ENCODE peak calls at places on chromosomes 12 and 14, in ten cellular contexts. L, Q, D, T, U, J, P, Z, B and X are unnamed samples.

GRCh38 chr12:104506691-104507401 is 50.1 kb downstream of the CHST11 start:
- DNase-seq in L (no peak), Q (no peak), D (no peak), T (no peak), U (no peak), J (no peak), P (no peak), Z (no peak), B (no peak), X (no peak)

GRCh38 chr14:50775357-50775756 is 55.6 kb downstream of the NIN start:
- DNase-seq in L (peak), Q (no peak), D (peak), T (no peak), U (no peak), J (no peak), P (no peak), Z (no peak), B (peak), X (peak)

GRCh38 chr14:68807148-68807600 is 14.3 kb upstream of the ZFP36L1 start:
- DNase-seq in L (peak), Q (peak), D (peak), T (no peak), U (peak), J (peak), P (peak), Z (peak), B (peak), X (no peak)

GRCh38 chr14:29671034-29671433 is 256.6 kb downstream of the PRKD1 start:
- DNase-seq in L (peak), Q (no peak), D (peak), T (no peak), U (no peak), J (no peak), P (no peak), Z (no peak), B (no peak), X (peak)

GRCh38 chr14:99543369-99543768 is 60.6 kb downstream of the CCDC85C start:
- DNase-seq in L (no peak), Q (no peak), D (no peak), T (no peak), U (no peak), J (no peak), P (no peak), Z (no peak), B (no peak), X (no peak)

GRCh38 chr12:27229367-27229766 is 14.7 kb upstream of the STK38L start:
- DNase-seq in L (no peak), Q (no peak), D (no peak), T (no peak), U (no peak), J (no peak), P (no peak), Z (no peak), B (no peak), X (no peak)

GRCh38 chr14:89702151-89702936 is 252.2 kb downstream of the EFCAB11 start:
- DNase-seq in L (peak), Q (no peak), D (peak), T (peak), U (no peak), J (peak), P (no peak), Z (no peak), B (peak), X (peak)

GRCh38 chr12:98587084-98587483 is 6.4 kb upstream of the SLC25A3 start:
- DNase-seq in L (no peak), Q (no peak), D (no peak), T (no peak), U (no peak), J (no peak), P (no peak), Z (no peak), B (no peak), X (no peak)

GRCh38 chr12:32032205-32032810 is 73.1 kb downstream of the RESF1 start:
- DNase-seq in L (peak), Q (no peak), D (no peak), T (no peak), U (no peak), J (no peak), P (no peak), Z (no peak), B (no peak), X (no peak)

GRCh38 chr12:9721394-9722092 is 11.4 kb downstream of the CLECL1 start:
- DNase-seq in L (peak), Q (no peak), D (peak), T (no peak), U (no peak), J (no peak), P (peak), Z (no peak), B (peak), X (no peak)

GRCh38 chr14:101117543-101117942 is 214.0 kb upstream of the RTL1 start:
- DNase-seq in L (no peak), Q (no peak), D (no peak), T (no peak), U (no peak), J (no peak), P (no peak), Z (no peak), B (no peak), X (no peak)

GRCh38 chr14:51776102-51776894 is 84.1 kb upstream of the GNG2 start:
- DNase-seq in L (peak), Q (peak), D (peak), T (peak), U (peak), J (peak), P (peak), Z (peak), B (peak), X (peak)

GRCh38 chr12:76183459-76184186 is 99.1 kb upstream of the NAP1L1 start:
- DNase-seq in L (peak), Q (no peak), D (peak), T (no peak), U (no peak), J (no peak), P (peak), Z (no peak), B (peak), X (peak)

GRCh38 chr12:11836282-11836963 is 186.9 kb downstream of the ETV6 start:
- DNase-seq in L (no peak), Q (no peak), D (no peak), T (peak), U (no peak), J (no peak), P (no peak), Z (no peak), B (no peak), X (no peak)

GRCh38 chr14:39370415-39370814 is 61.8 kb downstream of the FBXO33 start:
- DNase-seq in L (no peak), Q (no peak), D (no peak), T (no peak), U (no peak), J (no peak), P (no peak), Z (no peak), B (no peak), X (no peak)

GRCh38 chr12:3242199-3242863 is 165.2 kb downstream of the TSPAN9 start:
- DNase-seq in L (no peak), Q (no peak), D (no peak), T (peak), U (peak), J (no peak), P (peak), Z (no peak), B (no peak), X (no peak)

GRCh38 chr14:66403183-66403582 is 83.0 kb upstream of the CCDC196 start:
- DNase-seq in L (peak), Q (no peak), D (peak), T (no peak), U (no peak), J (no peak), P (peak), Z (no peak), B (peak), X (no peak)

GRCh38 chr14:78010688-78011087 is 159.5 kb upstream of the NRXN3 start:
- DNase-seq in L (peak), Q (no peak), D (peak), T (no peak), U (no peak), J (no peak), P (no peak), Z (no peak), B (peak), X (peak)

GRCh38 chr12:79415754-79416435 is 274.9 kb downstream of the PAWR start:
- DNase-seq in L (peak), Q (no peak), D (peak), T (peak), U (no peak), J (no peak), P (peak), Z (no peak), B (no peak), X (no peak)

GRCh38 chr12:45292486-45293195 is 76.7 kb downstream of the ANO6 start:
- DNase-seq in L (no peak), Q (no peak), D (no peak), T (peak), U (no peak), J (no peak), P (no peak), Z (no peak), B (no peak), X (no peak)

GRCh38 chr12:77751939-77752338 is 78.8 kb upstream of the NAV3 start:
- DNase-seq in L (peak), Q (no peak), D (peak), T (no peak), U (no peak), J (no peak), P (no peak), Z (no peak), B (peak), X (peak)

GRCh38 chr14:61609143-61609851 is 86.0 kb upstream of the HIF1A start:
- DNase-seq in L (no peak), Q (no peak), D (peak), T (no peak), U (no peak), J (no peak), P (no peak), Z (peak), B (peak), X (no peak)

GRCh38 chr12:112979281-112979680 is 962 bp downstream of the OAS2 start:
- DNase-seq in L (no peak), Q (no peak), D (no peak), T (peak), U (no peak), J (no peak), P (no peak), Z (no peak), B (no peak), X (no peak)
- H3K4me3 ChIP-seq in L (no peak), Q (peak), D (no peak), T (peak), U (peak), J (no peak), P (no peak), Z (no peak), B (peak), X (no peak)

DNA sequence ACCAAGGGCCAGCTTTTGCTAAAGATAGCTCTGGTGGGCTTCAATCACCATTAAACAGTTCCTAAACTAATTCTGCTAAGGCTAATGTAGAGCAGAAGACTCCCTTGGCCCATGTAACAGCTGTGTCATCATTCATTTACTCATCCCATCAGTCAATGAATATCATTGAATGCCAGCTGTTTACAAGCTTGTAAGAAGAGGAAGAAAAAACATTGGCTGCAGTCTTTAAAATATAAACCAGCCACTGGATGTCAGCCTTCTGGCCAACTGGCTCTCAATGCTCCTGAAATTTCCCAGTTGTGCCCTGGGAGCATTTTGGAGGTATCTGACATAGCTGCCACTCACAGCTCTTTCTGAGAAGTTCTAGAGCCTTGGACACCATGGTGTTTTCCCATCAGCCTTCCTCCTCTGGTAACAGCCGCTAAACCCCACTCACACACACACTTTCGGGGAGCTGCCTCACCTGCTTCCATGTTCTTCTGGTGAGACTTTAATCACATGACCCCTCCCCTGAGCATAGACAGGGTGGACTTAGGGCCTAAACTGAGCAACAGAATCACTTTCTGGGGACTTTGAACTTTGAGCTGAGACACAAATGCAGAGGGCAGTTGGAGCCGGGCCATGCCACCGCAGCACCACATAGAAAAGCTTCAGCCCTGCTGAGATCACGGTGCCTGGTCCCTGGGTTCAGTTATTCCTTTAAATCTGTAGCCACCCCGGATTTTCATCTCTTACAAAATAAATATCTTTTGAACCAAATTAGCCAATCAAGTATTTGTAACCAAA is 18.2 kb upstream of the MAP3K9 start:
- DNase-seq in L (no peak), Q (peak), D (no peak), T (peak), U (no peak), J (no peak), P (no peak), Z (no peak), B (no peak), X (no peak)
- TF ChIP-seq CTCF in L (no peak), Q (no peak), D (no peak), T (no peak), U (no peak), J (no peak), P (no peak), Z (no peak), B (no peak), X (no peak)

GRCh38 chr12:15527201-15527782 is 205.0 kb downstream of the PTPRO start:
- DNase-seq in L (peak), Q (no peak), D (peak), T (peak), U (peak), J (no peak), P (peak), Z (no peak), B (no peak), X (peak)
- H3K4me3 ChIP-seq in L (no peak), Q (no peak), D (no peak), T (no peak), U (no peak), J (no peak), P (peak), Z (no peak), B (no peak), X (no peak)

DNA sequence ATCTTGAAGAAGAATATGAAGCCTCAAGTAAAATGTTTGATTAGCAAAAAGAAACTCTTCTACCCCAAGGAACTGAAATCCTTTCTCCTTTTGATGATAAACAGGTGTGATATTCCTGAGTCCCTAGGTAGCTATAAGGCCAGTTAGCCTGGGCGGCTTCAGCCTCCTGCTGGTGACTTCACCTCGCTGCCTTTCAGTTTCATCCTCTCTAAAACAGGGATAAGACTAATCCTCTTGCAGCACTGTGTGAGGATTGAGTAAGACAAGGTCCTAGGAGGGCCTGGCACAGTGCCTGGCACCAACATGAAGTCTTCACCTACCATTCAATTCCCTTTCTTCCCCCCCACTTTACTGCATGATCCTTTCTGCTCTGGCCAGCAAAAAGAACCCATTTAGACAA is 42.1 kb downstream of the CIT start:
- DNase-seq in L (peak), Q (no peak), D (peak), T (no peak), U (no peak), J (no peak), P (peak), Z (no peak), B (peak), X (no peak)
- TF ChIP-seq CTCF in L (peak), Q (no peak), D (peak), T (no peak), U (no peak), J (no peak), P (no peak), Z (peak), B (peak), X (peak)

GRCh38 chr14:75980856-75981255 is 939 bp downstream of the TGFB3 start:
- DNase-seq in L (peak), Q (no peak), D (no peak), T (no peak), U (no peak), J (peak), P (no peak), Z (peak), B (no peak), X (no peak)
- H3K4me3 ChIP-seq in L (peak), Q (no peak), D (peak), T (peak), U (peak), J (no peak), P (no peak), Z (peak), B (peak), X (peak)

DNA sequence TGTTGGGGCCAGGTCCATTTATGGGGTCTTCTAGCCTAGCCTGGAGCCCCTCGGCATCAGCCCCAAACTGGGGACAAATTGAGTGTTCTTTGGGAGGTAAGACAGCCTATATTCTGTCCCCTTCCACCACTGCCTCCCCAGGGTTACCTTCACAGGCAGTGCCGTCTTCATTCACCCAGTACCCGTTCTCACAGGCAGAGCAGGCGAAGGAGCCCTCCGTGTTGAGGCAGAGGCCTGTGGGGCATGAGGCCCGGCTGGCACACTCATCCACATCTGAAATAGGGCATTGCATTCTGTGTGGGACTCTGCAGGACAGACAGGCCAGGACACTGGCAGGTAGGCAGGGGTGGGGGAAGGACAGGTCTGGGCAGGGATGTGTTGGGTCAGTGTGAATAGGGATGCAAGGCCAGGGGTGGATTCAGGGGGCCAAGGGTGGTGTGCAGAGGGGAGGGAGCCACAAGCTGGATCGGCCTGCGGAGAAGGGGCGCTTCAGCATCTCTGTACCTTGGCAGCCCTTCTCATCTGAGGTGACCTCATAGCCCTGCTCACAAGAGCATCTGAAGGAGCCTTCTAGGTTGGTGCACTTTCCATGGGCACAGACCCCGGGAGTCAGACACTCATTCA is 16.1 kb downstream of the ISCA2 start:
- DNase-seq in L (no peak), Q (peak), D (no peak), T (no peak), U (no peak), J (no peak), P (no peak), Z (no peak), B (no peak), X (no peak)
- TF ChIP-seq CTCF in L (no peak), Q (no peak), D (no peak), T (no peak), U (no peak), J (no peak), P (no peak), Z (no peak), B (no peak), X (no peak)

GRCh38 chr14:103870891-103871595 is 23.7 kb upstream of the PPP1R13B start:
- DNase-seq in L (no peak), Q (no peak), D (no peak), T (no peak), U (no peak), J (no peak), P (no peak), Z (no peak), B (no peak), X (no peak)

GRCh38 chr14:103869406-103870143 is 22.2 kb upstream of the PPP1R13B start:
- DNase-seq in L (no peak), Q (no peak), D (no peak), T (no peak), U (no peak), J (no peak), P (no peak), Z (peak), B (no peak), X (no peak)

GRCh38 chr14:103872492-103873113 is 25.2 kb upstream of the PPP1R13B start:
- DNase-seq in L (no peak), Q (no peak), D (no peak), T (no peak), U (no peak), J (no peak), P (no peak), Z (no peak), B (no peak), X (no peak)

GRCh38 chr14:103870144-103870876 is 22.9 kb upstream of the PPP1R13B start:
- DNase-seq in L (no peak), Q (no peak), D (no peak), T (no peak), U (no peak), J (no peak), P (no peak), Z (peak), B (no peak), X (no peak)

DNA sequence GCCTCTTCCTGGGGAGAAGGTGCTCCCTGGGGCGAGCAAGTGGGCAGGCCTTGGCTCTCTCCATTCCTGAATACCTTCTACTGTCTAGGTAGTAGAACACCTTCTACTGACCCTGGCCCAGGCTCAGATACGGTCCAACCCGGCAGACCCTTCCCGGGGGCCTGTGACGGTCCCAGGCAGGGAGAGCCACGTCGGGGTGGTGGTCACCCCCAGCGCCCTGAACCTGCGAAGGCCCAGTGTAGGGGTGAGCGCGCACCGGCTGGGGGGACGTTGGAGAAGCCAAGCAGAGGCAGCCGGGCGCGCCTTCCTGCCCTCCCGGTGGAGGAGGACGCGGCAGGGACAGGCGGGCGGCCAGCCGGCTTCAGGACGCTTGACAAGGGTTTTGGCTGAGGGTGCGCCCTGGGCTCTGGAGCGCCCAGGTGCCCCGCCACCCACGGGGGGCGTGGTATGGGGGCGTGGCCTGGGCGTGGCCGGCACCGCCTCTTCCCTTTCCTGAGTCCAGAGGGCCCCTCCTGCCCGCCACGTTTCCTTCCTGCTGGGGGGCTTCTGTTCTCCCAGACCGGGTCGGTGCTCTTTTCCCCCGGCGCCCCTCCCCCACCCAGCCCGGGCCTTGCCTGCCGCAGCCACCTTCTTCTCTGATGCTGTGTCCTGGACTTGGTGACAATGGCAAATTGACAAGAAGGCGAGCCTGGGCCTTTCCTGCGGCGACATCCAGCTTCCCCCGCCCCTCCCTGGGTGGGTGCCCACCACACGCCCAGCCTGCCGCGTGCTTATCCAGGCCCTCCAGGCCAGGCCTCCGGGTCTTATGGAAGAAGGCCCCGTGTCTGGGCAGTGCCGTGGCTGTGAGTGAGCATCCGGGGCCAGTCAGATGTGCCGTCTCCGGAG is 24.5 kb upstream of the PPP1R13B start:
- DNase-seq in L (no peak), Q (peak), D (no peak), T (peak), U (peak), J (peak), P (no peak), Z (no peak), B (no peak), X (no peak)
- H3K4me3 ChIP-seq in L (no peak), Q (peak), D (peak), T (peak), U (peak), J (no peak), P (peak), Z (no peak), B (no peak), X (peak)

GRCh38 chr12:29024117-29024516 is 125.0 kb upstream of the FAR2 start:
- DNase-seq in L (no peak), Q (no peak), D (no peak), T (no peak), U (no peak), J (no peak), P (no peak), Z (peak), B (no peak), X (no peak)
- TF ChIP-seq CTCF in L (peak), Q (peak), D (peak), T (no peak), U (no peak), J (no peak), P (no peak), Z (peak), B (peak), X (peak)